ENCODE peak calls at places on chromosomes 2 and 18, in nine cellular contexts. One of them, this sample, is unnamed.

GRCh38 chr2:75340560-75340959 is 141.2 kb upstream of the TACR1 start:
- DNase-seq in fibroblast of the conjunctiva: no peak
- DNase-seq in mucosa of gallbladder: no peak
- DNase-seq in stimulated activated CD4-positive, alpha-beta T cell treated with anti-CD3 and anti-CD28 coated beads, Interleukin-15, amount 100 ng/mL, for 1 hour: no peak
- DNase-seq in NT2/D1: no peak
- DNase-seq in AG08396: no peak
- DNase-seq in GM03348: no peak
- DNase-seq in fibroblast of lung: no peak
- DNase-seq in heart right ventricle: no peak
- DNase-seq in this sample: no peak

GRCh38 chr2:158723921-158724802 is 71.0 kb upstream of the DAPL1 start:
- DNase-seq in GM03348: no peak
- DNase-seq in heart right ventricle: no peak
- DNase-seq in fibroblast of the conjunctiva: no peak
- DNase-seq in stimulated activated CD4-positive, alpha-beta T cell treated with anti-CD3 and anti-CD28 coated beads, Interleukin-15, amount 100 ng/mL, for 1 hour: no peak
- DNase-seq in NT2/D1: no peak
- DNase-seq in mucosa of gallbladder: no peak
- DNase-seq in fibroblast of lung: no peak
- DNase-seq in AG08396: no peak
- DNase-seq in this sample: no peak

GRCh38 chr2:225497175-225497574 is 97.7 kb downstream of the NYAP2 start:
- DNase-seq in fibroblast of the conjunctiva: no peak
- DNase-seq in mucosa of gallbladder: no peak
- DNase-seq in GM03348: no peak
- DNase-seq in heart right ventricle: no peak
- DNase-seq in AG08396: no peak
- DNase-seq in stimulated activated CD4-positive, alpha-beta T cell treated with anti-CD3 and anti-CD28 coated beads, Interleukin-15, amount 100 ng/mL, for 1 hour: no peak
- DNase-seq in NT2/D1: peak
- DNase-seq in fibroblast of lung: no peak
- DNase-seq in this sample: no peak

GRCh38 chr18:38867680-38868079 is 1302.1 kb upstream of the CELF4 start:
- DNase-seq in mucosa of gallbladder: no peak
- DNase-seq in fibroblast of the conjunctiva: no peak
- DNase-seq in AG08396: no peak
- DNase-seq in GM03348: no peak
- DNase-seq in heart right ventricle: no peak
- DNase-seq in stimulated activated CD4-positive, alpha-beta T cell treated with anti-CD3 and anti-CD28 coated beads, Interleukin-15, amount 100 ng/mL, for 1 hour: no peak
- DNase-seq in NT2/D1: no peak
- DNase-seq in fibroblast of lung: no peak
- DNase-seq in this sample: no peak

GRCh38 chr18:58670561-58671121 is 624 bp upstream of the MALT1 start:
- DNase-seq in fibroblast of the conjunctiva: no peak
- DNase-seq in mucosa of gallbladder: no peak
- DNase-seq in fibroblast of lung: no peak
- DNase-seq in AG08396: no peak
- DNase-seq in GM03348: no peak
- DNase-seq in heart right ventricle: no peak
- DNase-seq in stimulated activated CD4-positive, alpha-beta T cell treated with anti-CD3 and anti-CD28 coated beads, Interleukin-15, amount 100 ng/mL, for 1 hour: no peak
- DNase-seq in NT2/D1: no peak
- DNase-seq in this sample: no peak

GRCh38 chr2:15412779-15413178 is 148.4 kb downstream of the NBAS start:
- DNase-seq in NT2/D1: no peak
- DNase-seq in stimulated activated CD4-positive, alpha-beta T cell treated with anti-CD3 and anti-CD28 coated beads, Interleukin-15, amount 100 ng/mL, for 1 hour: no peak
- DNase-seq in mucosa of gallbladder: no peak
- DNase-seq in GM03348: no peak
- DNase-seq in fibroblast of lung: no peak
- DNase-seq in heart right ventricle: no peak
- DNase-seq in AG08396: no peak
- DNase-seq in fibroblast of the conjunctiva: no peak
- DNase-seq in this sample: no peak

GRCh38 chr2:144240656-144241339 is 279.1 kb downstream of the ZEB2 start:
- DNase-seq in NT2/D1: no peak
- DNase-seq in fibroblast of lung: no peak
- DNase-seq in AG08396: no peak
- DNase-seq in mucosa of gallbladder: no peak
- DNase-seq in GM03348: no peak
- DNase-seq in fibroblast of the conjunctiva: no peak
- DNase-seq in stimulated activated CD4-positive, alpha-beta T cell treated with anti-CD3 and anti-CD28 coated beads, Interleukin-15, amount 100 ng/mL, for 1 hour: no peak
- DNase-seq in heart right ventricle: no peak
- DNase-seq in this sample: no peak

GRCh38 chr2:8119782-8120551 is 561.9 kb upstream of the ID2 start:
- DNase-seq in fibroblast of lung: peak
- DNase-seq in stimulated activated CD4-positive, alpha-beta T cell treated with anti-CD3 and anti-CD28 coated beads, Interleukin-15, amount 100 ng/mL, for 1 hour: no peak
- DNase-seq in heart right ventricle: no peak
- DNase-seq in NT2/D1: no peak
- DNase-seq in GM03348: peak
- DNase-seq in mucosa of gallbladder: peak
- DNase-seq in AG08396: no peak
- DNase-seq in fibroblast of the conjunctiva: no peak
- DNase-seq in this sample: no peak

GRCh38 chr2:44635725-44636124 is 274.0 kb downstream of the CAMKMT start:
- DNase-seq in AG08396: no peak
- DNase-seq in fibroblast of lung: no peak
- DNase-seq in mucosa of gallbladder: no peak
- DNase-seq in stimulated activated CD4-positive, alpha-beta T cell treated with anti-CD3 and anti-CD28 coated beads, Interleukin-15, amount 100 ng/mL, for 1 hour: no peak
- DNase-seq in GM03348: no peak
- DNase-seq in NT2/D1: no peak
- DNase-seq in fibroblast of the conjunctiva: no peak
- DNase-seq in heart right ventricle: no peak
- DNase-seq in this sample: no peak

GRCh38 chr2:239168575-239168974 is 232.2 kb downstream of the HDAC4 start:
- DNase-seq in AG08396: no peak
- DNase-seq in fibroblast of lung: no peak
- DNase-seq in fibroblast of the conjunctiva: no peak
- DNase-seq in NT2/D1: no peak
- DNase-seq in GM03348: no peak
- DNase-seq in stimulated activated CD4-positive, alpha-beta T cell treated with anti-CD3 and anti-CD28 coated beads, Interleukin-15, amount 100 ng/mL, for 1 hour: no peak
- DNase-seq in mucosa of gallbladder: no peak
- DNase-seq in heart right ventricle: no peak
- DNase-seq in this sample: peak

GRCh38 chr2:149330127-149331022 is at the start of gene LYPD6:
- DNase-seq in fibroblast of lung: peak
- DNase-seq in fibroblast of the conjunctiva: no peak
- DNase-seq in NT2/D1: peak
- DNase-seq in AG08396: peak
- DNase-seq in GM03348: peak
- DNase-seq in mucosa of gallbladder: peak
- DNase-seq in stimulated activated CD4-positive, alpha-beta T cell treated with anti-CD3 and anti-CD28 coated beads, Interleukin-15, amount 100 ng/mL, for 1 hour: no peak
- DNase-seq in heart right ventricle: peak
- DNase-seq in this sample: peak

GRCh38 chr2:224084266-224084892 is 45.3 kb upstream of the SERPINE2 start:
- DNase-seq in fibroblast of lung: no peak
- DNase-seq in stimulated activated CD4-positive, alpha-beta T cell treated with anti-CD3 and anti-CD28 coated beads, Interleukin-15, amount 100 ng/mL, for 1 hour: no peak
- DNase-seq in AG08396: no peak
- DNase-seq in heart right ventricle: no peak
- DNase-seq in fibroblast of the conjunctiva: no peak
- DNase-seq in GM03348: no peak
- DNase-seq in NT2/D1: no peak
- DNase-seq in mucosa of gallbladder: no peak
- DNase-seq in this sample: no peak

GRCh38 chr2:127382836-127383235 is 4.9 kb downstream of the MAP3K2 start:
- DNase-seq in fibroblast of the conjunctiva: no peak
- DNase-seq in NT2/D1: no peak
- DNase-seq in fibroblast of lung: no peak
- DNase-seq in GM03348: no peak
- DNase-seq in AG08396: no peak
- DNase-seq in stimulated activated CD4-positive, alpha-beta T cell treated with anti-CD3 and anti-CD28 coated beads, Interleukin-15, amount 100 ng/mL, for 1 hour: no peak
- DNase-seq in mucosa of gallbladder: no peak
- DNase-seq in heart right ventricle: no peak
- DNase-seq in this sample: no peak

GRCh38 chr2:101696272-101697123 is 1.0 kb upstream of the MAP4K4 start:
- DNase-seq in AG08396: no peak
- DNase-seq in fibroblast of lung: peak
- DNase-seq in NT2/D1: no peak
- DNase-seq in GM03348: no peak
- DNase-seq in mucosa of gallbladder: no peak
- DNase-seq in fibroblast of the conjunctiva: no peak
- DNase-seq in stimulated activated CD4-positive, alpha-beta T cell treated with anti-CD3 and anti-CD28 coated beads, Interleukin-15, amount 100 ng/mL, for 1 hour: no peak
- DNase-seq in heart right ventricle: no peak
- DNase-seq in this sample: no peak

GRCh38 chr18:55235094-55235461 is 275.8 kb upstream of the CCDC68 start:
- DNase-seq in fibroblast of lung: no peak
- DNase-seq in stimulated activated CD4-positive, alpha-beta T cell treated with anti-CD3 and anti-CD28 coated beads, Interleukin-15, amount 100 ng/mL, for 1 hour: no peak
- DNase-seq in fibroblast of the conjunctiva: no peak
- DNase-seq in AG08396: no peak
- DNase-seq in NT2/D1: no peak
- DNase-seq in heart right ventricle: no peak
- DNase-seq in mucosa of gallbladder: no peak
- DNase-seq in GM03348: no peak
- DNase-seq in this sample: no peak

GRCh38 chr2:18903750-18904149 is 314.4 kb upstream of the NT5C1B start:
- DNase-seq in AG08396: no peak
- DNase-seq in stimulated activated CD4-positive, alpha-beta T cell treated with anti-CD3 and anti-CD28 coated beads, Interleukin-15, amount 100 ng/mL, for 1 hour: no peak
- DNase-seq in mucosa of gallbladder: no peak
- DNase-seq in GM03348: no peak
- DNase-seq in NT2/D1: no peak
- DNase-seq in fibroblast of the conjunctiva: no peak
- DNase-seq in heart right ventricle: no peak
- DNase-seq in fibroblast of lung: no peak
- DNase-seq in this sample: no peak

GRCh38 chr2:55949613-55950012 is 26.0 kb upstream of the EFEMP1 start:
- DNase-seq in NT2/D1: no peak
- DNase-seq in AG08396: no peak
- DNase-seq in heart right ventricle: no peak
- DNase-seq in GM03348: no peak
- DNase-seq in fibroblast of lung: no peak
- DNase-seq in stimulated activated CD4-positive, alpha-beta T cell treated with anti-CD3 and anti-CD28 coated beads, Interleukin-15, amount 100 ng/mL, for 1 hour: no peak
- DNase-seq in mucosa of gallbladder: no peak
- DNase-seq in fibroblast of the conjunctiva: no peak
- DNase-seq in this sample: no peak

GRCh38 chr2:150211164-150211631 is 276.3 kb downstream of the RND3 start:
- DNase-seq in mucosa of gallbladder: no peak
- DNase-seq in heart right ventricle: no peak
- DNase-seq in fibroblast of lung: peak
- DNase-seq in NT2/D1: no peak
- DNase-seq in fibroblast of the conjunctiva: no peak
- DNase-seq in stimulated activated CD4-positive, alpha-beta T cell treated with anti-CD3 and anti-CD28 coated beads, Interleukin-15, amount 100 ng/mL, for 1 hour: no peak
- DNase-seq in GM03348: peak
- DNase-seq in AG08396: peak
- DNase-seq in this sample: no peak

GRCh38 chr18:35933982-35934381 is 38.5 kb upstream of the RMP24 start:
- DNase-seq in AG08396: no peak
- DNase-seq in GM03348: no peak
- DNase-seq in mucosa of gallbladder: no peak
- DNase-seq in fibroblast of lung: no peak
- DNase-seq in fibroblast of the conjunctiva: no peak
- DNase-seq in heart right ventricle: no peak
- DNase-seq in NT2/D1: no peak
- DNase-seq in stimulated activated CD4-positive, alpha-beta T cell treated with anti-CD3 and anti-CD28 coated beads, Interleukin-15, amount 100 ng/mL, for 1 hour: no peak
- DNase-seq in this sample: no peak

GRCh38 chr18:60246606-60247005 is 126.0 kb downstream of the MC4R start:
- DNase-seq in heart right ventricle: no peak
- DNase-seq in GM03348: no peak
- DNase-seq in fibroblast of lung: no peak
- DNase-seq in mucosa of gallbladder: no peak
- DNase-seq in fibroblast of the conjunctiva: no peak
- DNase-seq in stimulated activated CD4-positive, alpha-beta T cell treated with anti-CD3 and anti-CD28 coated beads, Interleukin-15, amount 100 ng/mL, for 1 hour: no peak
- DNase-seq in AG08396: no peak
- DNase-seq in NT2/D1: no peak
- DNase-seq in this sample: no peak

GRCh38 chr2:29397743-29398142 is 282.5 kb downstream of the CLIP4 start:
- DNase-seq in mucosa of gallbladder: no peak
- DNase-seq in fibroblast of the conjunctiva: no peak
- DNase-seq in NT2/D1: no peak
- DNase-seq in stimulated activated CD4-positive, alpha-beta T cell treated with anti-CD3 and anti-CD28 coated beads, Interleukin-15, amount 100 ng/mL, for 1 hour: no peak
- DNase-seq in heart right ventricle: no peak
- DNase-seq in AG08396: no peak
- DNase-seq in fibroblast of lung: no peak
- DNase-seq in GM03348: no peak
- DNase-seq in this sample: no peak

GRCh38 chr2:43486604-43487003 is 109.2 kb downstream of the THADA start:
- DNase-seq in stimulated activated CD4-positive, alpha-beta T cell treated with anti-CD3 and anti-CD28 coated beads, Interleukin-15, amount 100 ng/mL, for 1 hour: no peak
- DNase-seq in heart right ventricle: no peak
- DNase-seq in NT2/D1: no peak
- DNase-seq in fibroblast of lung: peak
- DNase-seq in AG08396: no peak
- DNase-seq in fibroblast of the conjunctiva: peak
- DNase-seq in mucosa of gallbladder: no peak
- DNase-seq in GM03348: no peak
- DNase-seq in this sample: peak

GRCh38 chr2:239589855-239590254 is 189.0 kb upstream of the HDAC4 start:
- DNase-seq in NT2/D1: no peak
- DNase-seq in fibroblast of lung: no peak
- DNase-seq in heart right ventricle: no peak
- DNase-seq in stimulated activated CD4-positive, alpha-beta T cell treated with anti-CD3 and anti-CD28 coated beads, Interleukin-15, amount 100 ng/mL, for 1 hour: no peak
- DNase-seq in AG08396: no peak
- DNase-seq in GM03348: no peak
- DNase-seq in mucosa of gallbladder: no peak
- DNase-seq in fibroblast of the conjunctiva: no peak
- DNase-seq in this sample: peak

GRCh38 chr2:26562811-26563645 is 78.1 kb downstream of the CIB4 start:
- DNase-seq in mucosa of gallbladder: peak
- DNase-seq in fibroblast of lung: peak
- DNase-seq in AG08396: no peak
- DNase-seq in stimulated activated CD4-positive, alpha-beta T cell treated with anti-CD3 and anti-CD28 coated beads, Interleukin-15, amount 100 ng/mL, for 1 hour: no peak
- DNase-seq in heart right ventricle: no peak
- DNase-seq in fibroblast of the conjunctiva: no peak
- DNase-seq in GM03348: no peak
- DNase-seq in NT2/D1: no peak
- DNase-seq in this sample: no peak

GRCh38 chr2:110931648-110932047 is 189.1 kb upstream of the BCL2L11 start:
- DNase-seq in mucosa of gallbladder: no peak
- DNase-seq in NT2/D1: no peak
- DNase-seq in AG08396: no peak
- DNase-seq in fibroblast of the conjunctiva: peak
- DNase-seq in GM03348: no peak
- DNase-seq in stimulated activated CD4-positive, alpha-beta T cell treated with anti-CD3 and anti-CD28 coated beads, Interleukin-15, amount 100 ng/mL, for 1 hour: no peak
- DNase-seq in heart right ventricle: no peak
- DNase-seq in fibroblast of lung: peak
- DNase-seq in this sample: no peak

GRCh38 chr18:58375051-58375450 is 253.8 kb downstream of the ALPK2 start:
- DNase-seq in mucosa of gallbladder: no peak
- DNase-seq in AG08396: no peak
- DNase-seq in NT2/D1: no peak
- DNase-seq in fibroblast of lung: no peak
- DNase-seq in stimulated activated CD4-positive, alpha-beta T cell treated with anti-CD3 and anti-CD28 coated beads, Interleukin-15, amount 100 ng/mL, for 1 hour: no peak
- DNase-seq in GM03348: no peak
- DNase-seq in heart right ventricle: no peak
- DNase-seq in fibroblast of the conjunctiva: no peak
- DNase-seq in this sample: no peak

This sample was measured in tibial artery.